ENCODE peak calls at places on chromosome 20, in ten cellular contexts. Y, W, N, I, P, D, H, B, L and T are unnamed samples.
A peak's percentile ranks its signal among the peaks of the same experiment; 100 is the strongest.

GRCh38 chr20:25280051-25280573 is 32.2 kb downstream of the PYGB start:
- DNase-seq in Y (no peak), W (no peak), N (no peak), I (no peak), P (peak; percentile 97), D (no peak), H (peak; percentile 88), B (no peak), L (no peak), T (no peak)

GRCh38 chr20:46060301-46060881 is 29.4 kb downstream of the NCOA5 start:
- DNase-seq in Y (no peak), W (peak; percentile 13), N (no peak), I (no peak), P (no peak), D (no peak), H (no peak), B (peak; percentile 91), L (no peak), T (peak; percentile 20)

GRCh38 chr20:38812182-38812581 is 6.7 kb downstream of the PPP1R16B start:
- DNase-seq in Y (no peak), W (no peak), N (no peak), I (no peak), P (no peak), D (no peak), H (peak; percentile 36), B (no peak), L (no peak), T (no peak)

GRCh38 chr20:50724851-50725721 is 6.3 kb upstream of the PARD6B start:
- DNase-seq in Y (peak; percentile 95), W (peak; percentile 98), N (no peak), I (peak; percentile 96), P (peak; percentile 73), D (no peak), H (peak; percentile 84), B (no peak), L (peak; percentile 97), T (peak; percentile 78)

GRCh38 chr20:22455259-22455658 is 129.1 kb downstream of the FOXA2 start:
- DNase-seq in Y (no peak), W (no peak), N (no peak), I (no peak), P (no peak), D (no peak), H (no peak), B (no peak), L (no peak), T (no peak)

GRCh38 chr20:25276533-25277050 is 28.7 kb downstream of the PYGB start:
- DNase-seq in Y (no peak), W (no peak), N (no peak), I (no peak), P (no peak), D (no peak), H (peak; percentile 81), B (no peak), L (no peak), T (no peak)

GRCh38 chr20:47740225-47741184 is 44.8 kb downstream of the SULF2 start:
- DNase-seq in Y (no peak), W (no peak), N (no peak), I (no peak), P (no peak), D (no peak), H (no peak), B (no peak), L (peak; percentile 19), T (no peak)

GRCh38 chr20:8990770-8991169 is 78.1 kb upstream of the PLCB4 start:
- DNase-seq in Y (no peak), W (no peak), N (no peak), I (no peak), P (no peak), D (no peak), H (no peak), B (no peak), L (no peak), T (no peak)

GRCh38 chr20:3358676-3359340 is 48.7 kb downstream of the DNAAF9 start:
- DNase-seq in Y (no peak), W (no peak), N (no peak), I (no peak), P (no peak), D (no peak), H (no peak), B (no peak), L (no peak), T (no peak)

GRCh38 chr20:54510546-54511129 is 35.2 kb downstream of the DOK5 start:
- DNase-seq in Y (no peak), W (no peak), N (no peak), I (no peak), P (peak; percentile 74), D (no peak), H (no peak), B (no peak), L (peak; percentile 42), T (peak; percentile 48)

GRCh38 chr20:40279390-40279789 is 409.6 kb downstream of the MAFB start:
- DNase-seq in Y (peak; percentile 93), W (no peak), N (peak; percentile 92), I (no peak), P (no peak), D (no peak), H (no peak), B (no peak), L (peak; percentile 82), T (no peak)

GRCh38 chr20:4135385-4136077 is 120.2 kb upstream of the RNF24 start:
- DNase-seq in Y (peak; percentile 99), W (peak; percentile 97), N (peak; percentile 92), I (peak; percentile 97), P (no peak), D (no peak), H (peak; percentile 49), B (no peak), L (peak; percentile 98), T (no peak)

GRCh38 chr20:10551732-10552724 is 116.9 kb downstream of the SLX4IP start:
- DNase-seq in Y (no peak), W (no peak), N (no peak), I (no peak), P (no peak), D (no peak), H (no peak), B (no peak), L (peak; percentile 15), T (no peak)

GRCh38 chr20:13546497-13547131 is 92.1 kb downstream of the TASP1 start:
- DNase-seq in Y (peak; percentile 74), W (peak; percentile 37), N (peak; percentile 53), I (peak; percentile 76), P (peak; percentile 68), D (peak; percentile 15), H (peak; percentile 95), B (peak; percentile 72), L (peak; percentile 81), T (peak; percentile 78)

GRCh38 chr20:48468571-48468970 is 359.2 kb downstream of the PREX1 start:
- DNase-seq in Y (no peak), W (no peak), N (no peak), I (no peak), P (no peak), D (no peak), H (no peak), B (no peak), L (no peak), T (no peak)

GRCh38 chr20:61391812-61392520 is 139.9 kb downstream of the CDH4 start:
- DNase-seq in Y (peak; percentile 32), W (no peak), N (no peak), I (no peak), P (no peak), D (no peak), H (no peak), B (no peak), L (no peak), T (no peak)

GRCh38 chr20:36439040-36439730 is 102.1 kb upstream of the MYL9 start:
- DNase-seq in Y (peak; percentile 55), W (no peak), N (no peak), I (peak; percentile 45), P (peak; percentile 62), D (peak; percentile 72), H (peak; percentile 91), B (peak; percentile 56), L (peak; percentile 69), T (peak; percentile 86)

GRCh38 chr20:50267041-50267865 is 76.6 kb downstream of the CEBPB start:
- DNase-seq in Y (peak; percentile 89), W (peak; percentile 90), N (no peak), I (no peak), P (peak; percentile 79), D (no peak), H (peak; percentile 96), B (no peak), L (peak; percentile 80), T (no peak)

GRCh38 chr20:13017883-13018535 is 9.2 kb downstream of the SPTLC3 start:
- DNase-seq in Y (peak; percentile 41), W (no peak), N (no peak), I (no peak), P (no peak), D (no peak), H (no peak), B (no peak), L (no peak), T (no peak)

GRCh38 chr20:63057133-63058117 is 50.7 kb upstream of the BHLHE23 start:
- DNase-seq in Y (peak; percentile 28), W (no peak), N (no peak), I (no peak), P (no peak), D (no peak), H (no peak), B (no peak), L (peak; percentile 14), T (peak; percentile 28)